ENCODE peak calls at places on chromosomes 11 and 22, in seven cellular contexts. Y is A549, V is AG04450, I is heart left ventricle, M is sigmoid colon, B is thyroid gland, N is foreskin fibroblast. J is an unnamed sample.

GRCh38 chr11:45075952-45076351 is 70.5 kb upstream of the PRDM11 start:
- DNase-seq in N (no peak), V (no peak), B (no peak), Y (no peak), M (no peak), I (no peak), J (no peak)

GRCh38 chr22:45645526-45646414 is 25.9 kb upstream of the ATXN10 start:
- DNase-seq in B (peak), M (peak), N (peak), I (peak), V (no peak), Y (peak), J (no peak)

GRCh38 chr11:106714179-106714578 is 304.1 kb downstream of the GUCY1A2 start:
- DNase-seq in I (no peak), Y (no peak), V (peak), B (no peak), M (no peak), N (peak), J (no peak)

GRCh38 chr11:27649800-27650199 is 50.5 kb downstream of the BDNF start:
- DNase-seq in Y (no peak), B (no peak), I (no peak), M (no peak), N (peak), V (no peak), J (no peak)

GRCh38 chr11:32121012-32121411 is 30.1 kb downstream of the RCN1 start:
- DNase-seq in M (no peak), Y (no peak), B (no peak), I (no peak), V (no peak), N (no peak), J (no peak)

GRCh38 chr11:76604081-76604601 is 66.4 kb downstream of the LRRC32 start:
- DNase-seq in M (no peak), N (no peak), I (no peak), V (no peak), Y (no peak), B (no peak), J (no peak)

GRCh38 chr22:42179616-42180015 is 49.0 kb upstream of the CYP2D6 start:
- DNase-seq in Y (no peak), V (peak), I (no peak), B (no peak), N (peak), M (no peak), J (peak)

GRCh38 chr11:70631624-70632047 is 233.3 kb downstream of the CTTN start:
- DNase-seq in B (no peak), V (no peak), N (no peak), I (no peak), Y (no peak), M (no peak), J (no peak)

GRCh38 chr11:57476883-57477506 is 16.7 kb downstream of the RTN4RL2 start:
- DNase-seq in V (no peak), M (no peak), N (peak), I (peak), Y (peak), B (no peak), J (no peak)

GRCh38 chr11:31767066-31767465 is 44.1 kb downstream of the PAX6 start:
- DNase-seq in I (no peak), M (no peak), N (no peak), B (no peak), Y (no peak), V (no peak), J (no peak)

GRCh38 chr11:114056409-114056808 is 3.1 kb upstream of the ZBTB16 start:
- DNase-seq in I (no peak), M (no peak), Y (no peak), V (no peak), N (no peak), B (no peak), J (no peak)

GRCh38 chr11:26331911-26332571 is at the start of gene ANO3:
- DNase-seq in I (peak), N (peak), M (peak), V (peak), Y (peak), B (peak), J (peak)

GRCh38 chr11:46119053-46119351 is 2.3 kb downstream of the PHF21A start:
- DNase-seq in N (no peak), Y (no peak), B (no peak), V (no peak), I (no peak), M (no peak), J (no peak)

GRCh38 chr22:40020956-40021355 is 26.2 kb downstream of the FAM83F start:
- DNase-seq in B (no peak), V (no peak), I (no peak), Y (no peak), N (no peak), M (no peak), J (no peak)

GRCh38 chr11:71948314-71949027 is 19.6 kb downstream of the RNF121 start:
- DNase-seq in M (no peak), V (no peak), Y (peak), I (no peak), N (no peak), B (peak), J (no peak)

GRCh38 chr11:71138737-71139425 is 113.5 kb downstream of the SHANK2 start:
- DNase-seq in N (no peak), V (no peak), Y (no peak), I (no peak), M (no peak), B (no peak), J (no peak)

DNA sequence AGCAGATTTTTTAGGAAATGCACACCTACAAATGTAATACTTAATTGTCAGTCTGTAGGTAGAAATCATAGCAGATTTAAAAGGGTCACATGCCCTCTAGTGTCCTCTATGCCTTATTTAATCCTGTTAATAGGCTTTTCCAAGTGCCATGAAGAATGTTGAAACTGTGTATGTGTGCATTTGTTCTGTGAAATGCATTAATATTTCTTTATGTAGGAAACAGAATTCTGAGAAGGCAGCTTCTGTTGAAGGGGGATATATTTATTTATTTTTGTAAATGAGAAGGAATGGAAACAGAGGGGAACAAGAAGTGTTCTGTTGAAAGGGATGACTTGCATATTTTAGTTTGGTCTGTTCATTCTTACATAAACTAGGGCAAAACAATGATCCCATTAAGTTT is 51.0 kb downstream of the SVIP start:
- DNase-seq in V (no peak), B (no peak), M (no peak), N (no peak), Y (peak), I (no peak), J (no peak)
- TF ChIP-seq CTCF in V (no peak), B (no peak), M (no peak), N (no peak), Y (peak), I (no peak), J (no peak)

GRCh38 chr11:63490551-63491239 is at the start of gene PLAAT5:
- DNase-seq in N (peak), M (peak), I (no peak), B (peak), Y (no peak), V (no peak), J (no peak)

GRCh38 chr11:63492441-63492840 is 1.5 kb upstream of the PLAAT5 start:
- DNase-seq in M (no peak), B (no peak), N (no peak), Y (no peak), V (no peak), I (no peak), J (no peak)

GRCh38 chr11:63493127-63493526 is 2.2 kb upstream of the PLAAT5 start:
- DNase-seq in V (no peak), I (no peak), B (no peak), Y (no peak), M (no peak), N (no peak), J (no peak)

GRCh38 chr11:63491240-63491587 is 247 bp upstream of the PLAAT5 start:
- DNase-seq in V (no peak), B (no peak), N (no peak), Y (no peak), I (no peak), M (no peak), J (no peak)

DNA sequence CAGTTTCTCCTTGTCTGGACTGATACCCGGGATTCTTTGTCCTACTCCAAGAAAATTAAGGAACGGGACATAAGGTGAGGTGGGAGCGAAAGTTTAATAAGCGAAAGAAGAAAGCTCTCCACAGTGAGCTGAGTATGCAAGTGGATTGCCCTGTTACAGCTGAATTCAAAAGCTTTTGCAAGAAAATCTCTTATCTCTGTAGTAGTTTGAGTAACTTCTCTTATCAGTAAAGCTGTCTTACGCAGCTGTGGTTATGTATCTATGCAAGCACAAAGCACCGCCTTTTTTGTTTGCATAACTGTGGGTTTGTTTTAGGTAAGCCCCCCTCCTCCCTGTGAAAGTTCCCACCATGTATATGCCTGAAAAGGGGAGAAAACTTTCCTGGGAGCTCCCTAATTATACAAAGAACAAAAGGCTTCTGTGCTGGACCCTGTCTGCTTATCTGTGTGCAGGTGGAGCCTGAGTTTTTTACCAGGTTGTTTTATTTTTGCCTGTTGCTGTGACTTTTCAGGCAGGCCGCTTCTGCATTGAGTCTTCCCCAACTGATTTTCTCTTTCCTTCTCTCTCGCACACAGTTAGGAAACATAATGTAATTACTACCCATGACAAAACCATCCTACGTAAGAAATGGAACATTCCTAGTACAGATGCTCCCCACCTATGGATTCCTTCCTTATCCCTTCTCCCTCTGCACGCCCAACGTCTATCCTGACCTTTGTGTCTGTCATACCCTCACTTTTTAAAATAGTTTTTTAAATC is 826 bp upstream of the PLAAT5 start:
- DNase-seq in I (no peak), N (no peak), V (no peak), Y (no peak), M (no peak), B (no peak), J (no peak)
- H3K4me3 ChIP-seq in I (peak), N (no peak), V (no peak), Y (no peak), M (peak), B (no peak), J (no peak)

GRCh38 chr11:68021167-68021787 is 9.2 kb upstream of the NDUFS8 start:
- DNase-seq in N (peak), Y (peak), V (no peak), I (no peak), M (no peak), B (peak), J (no peak)
- TF ChIP-seq CTCF in N (no peak), Y (peak), V (no peak), I (no peak), M (no peak), B (peak), J (peak)

GRCh38 chr11:130616578-130616977 is 168.1 kb downstream of the ADAMTS15 start:
- DNase-seq in I (no peak), V (no peak), Y (no peak), B (no peak), N (no peak), M (no peak), J (no peak)
- H3K4me3 ChIP-seq in I (no peak), V (no peak), Y (no peak), B (no peak), N (no peak), M (no peak), J (no peak)

GRCh38 chr11:12187399-12187798 is 77.0 kb downstream of the MICAL2 start:
- DNase-seq in N (no peak), I (no peak), B (peak), V (no peak), M (no peak), Y (no peak), J (no peak)

GRCh38 chr11:12190511-12190910 is 80.1 kb downstream of the MICAL2 start:
- DNase-seq in B (no peak), Y (no peak), N (no peak), V (no peak), M (no peak), I (no peak), J (no peak)

GRCh38 chr11:12188548-12189317 is 78.3 kb downstream of the MICAL2 start:
- DNase-seq in B (no peak), M (no peak), I (no peak), V (no peak), Y (no peak), N (no peak), J (no peak)

GRCh38 chr11:12186683-12187082 is 76.3 kb downstream of the MICAL2 start:
- DNase-seq in M (no peak), B (no peak), Y (no peak), I (no peak), V (no peak), N (no peak), J (no peak)

GRCh38 chr11:12189543-12190235 is 79.3 kb downstream of the MICAL2 start:
- DNase-seq in V (no peak), B (no peak), I (no peak), Y (no peak), N (peak), M (no peak), J (no peak)
- TF ChIP-seq CTCF in V (no peak), B (no peak), I (no peak), Y (no peak), N (no peak), M (no peak), J (no peak)

GRCh38 chr11:47765086-47765485 is 2.1 kb downstream of the FNBP4 start:
- DNase-seq in N (no peak), Y (no peak), I (no peak), M (no peak), V (no peak), B (no peak), J (no peak)
- H3K4me3 ChIP-seq in N (peak), Y (peak), I (peak), M (no peak), V (peak), B (no peak), J (no peak)

DNA sequence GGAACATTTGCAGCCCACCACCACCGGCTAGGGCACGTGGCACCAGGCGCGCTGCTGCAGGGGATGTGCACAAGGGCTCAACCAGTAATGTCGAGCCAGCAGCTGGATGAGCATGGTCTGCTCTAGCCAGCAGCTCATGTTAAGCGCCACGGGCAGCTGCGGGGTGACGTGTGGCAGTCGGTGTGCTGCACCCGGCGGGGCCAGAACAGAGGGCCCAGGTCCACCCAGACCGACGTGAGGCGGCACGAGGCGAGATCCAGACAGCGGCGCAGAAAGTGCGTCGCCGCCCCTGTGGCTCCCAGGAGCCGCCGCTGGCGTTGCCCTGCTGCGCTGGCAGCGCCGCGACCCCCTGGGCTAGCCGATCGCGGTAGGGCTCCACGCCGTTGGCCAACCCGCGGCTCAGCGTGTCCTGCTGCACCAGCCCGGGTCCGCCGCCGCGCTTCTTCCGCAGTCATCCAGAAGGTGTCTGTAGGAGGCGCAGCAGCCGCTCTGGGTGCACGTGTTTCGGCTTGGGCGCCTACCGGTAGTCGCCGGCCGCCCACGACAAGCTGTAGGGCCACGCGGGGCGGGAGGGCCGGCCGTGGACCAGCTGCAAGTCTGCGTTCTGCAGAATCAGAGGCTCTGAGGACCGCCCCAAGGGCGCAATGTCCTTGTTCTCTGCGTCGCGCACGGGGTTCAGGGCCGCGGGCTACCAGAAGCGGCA is 4.6 kb upstream of the GALR3 start:
- DNase-seq in Y (no peak), N (peak), I (peak), M (peak), B (peak), V (no peak), J (no peak)
- TF ChIP-seq CTCF in Y (no peak), N (peak), I (no peak), M (peak), B (peak), V (peak), J (peak)

GRCh38 chr11:59666969-59667368 is 1.9 kb downstream of the PATL1 start:
- DNase-seq in V (no peak), I (no peak), M (no peak), N (peak), B (no peak), Y (no peak), J (no peak)
- H3K4me3 ChIP-seq in V (peak), I (no peak), M (no peak), N (peak), B (no peak), Y (no peak), J (peak)

GRCh38 chr22:23840026-23840425 is 1.2 kb upstream of the DERL3 start:
- DNase-seq in I (no peak), V (no peak), M (no peak), N (no peak), Y (no peak), B (no peak), J (no peak)
- TF ChIP-seq CTCF in I (no peak), V (no peak), M (no peak), N (no peak), Y (no peak), B (no peak), J (no peak)

DNA sequence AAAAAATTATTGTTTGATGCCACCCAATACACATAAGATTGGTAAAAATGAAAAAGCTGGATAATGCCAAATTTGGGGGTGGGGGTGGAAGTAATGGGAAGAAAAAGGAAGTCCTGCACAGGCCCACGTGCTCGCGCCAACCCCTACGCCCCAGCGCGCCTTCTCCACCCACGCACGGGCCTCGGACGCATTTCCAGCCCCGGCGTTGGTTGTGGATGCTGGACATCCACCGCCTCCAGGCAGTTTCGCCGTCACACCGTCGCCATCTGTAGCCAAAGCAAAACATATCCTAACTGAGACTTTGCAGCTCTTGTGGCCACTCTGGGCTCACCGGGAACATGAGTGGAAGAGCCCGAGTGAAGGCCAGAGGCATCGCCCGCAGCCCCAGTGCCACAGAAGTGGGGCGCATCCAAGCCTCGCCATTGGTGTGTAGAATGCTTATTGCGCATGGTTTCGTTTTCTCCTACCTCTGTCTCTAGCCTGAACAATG is at the start of gene PIWIL4:
- DNase-seq in I (no peak), N (no peak), V (no peak), Y (no peak), M (no peak), B (no peak), J (no peak)
- H3K4me3 ChIP-seq in I (no peak), N (no peak), V (no peak), Y (no peak), M (no peak), B (no peak), J (no peak)